ENCODE peak calls at places on chromosomes 4 and X, in six cellular contexts. I is tibial artery, V is testis, G is SJSA1, E is PC-9, P is hepatocyte. N is an unnamed sample. For H3K4me1 and H3K36me3, the result is how much of the 10 kb centered on the place peaks cover.

GRCh38 chr4:15004701-15005301 is 2.5 kb downstream of the CPEB2 start:
- DNase-seq in I (peak), P (peak), G (peak), V (peak), E (peak), N (peak)

GRCh38 chr4:19429684-19430083 is 822.0 kb upstream of the SLIT2 start:
- DNase-seq in I (no peak), V (no peak), G (no peak), E (no peak), P (no peak), N (no peak)

GRCh38 chr4:83731609-83732008 is 195.7 kb downstream of the GPAT3 start:
- DNase-seq in E (no peak), P (peak), G (no peak), V (no peak), I (no peak), N (no peak)

GRCh38 chr4:121462660-121463261 is 81.9 kb upstream of the QRFPR start:
- DNase-seq in E (peak), I (no peak), G (no peak), P (peak), V (peak), N (peak)

GRCh38 chr4:126106658-126107057 is 791.9 kb downstream of the FAT4 start:
- DNase-seq in V (no peak), I (no peak), E (no peak), P (no peak), G (no peak), N (no peak)

GRCh38 chr4:148054275-148054674 is 322.4 kb downstream of the ARHGAP10 start:
- DNase-seq in P (no peak), I (no peak), G (no peak), V (no peak), E (peak), N (no peak)

GRCh38 chrX:68669094-68669830 is 21.8 kb downstream of the STARD8 start:
- DNase-seq in E (no peak), G (no peak), I (no peak), V (no peak), P (no peak), N (no peak)

GRCh38 chr4:116374815-116375214 is 710.6 kb downstream of the TRAM1L1 start:
- DNase-seq in G (no peak), I (no peak), V (no peak), P (no peak), E (no peak), N (no peak)

GRCh38 chr4:129220254-129220653 is 124.3 kb downstream of the C4orf33 start:
- DNase-seq in I (no peak), E (no peak), P (no peak), V (no peak), G (no peak), N (no peak)

GRCh38 chrX:120452131-120452530 is 17.0 kb downstream of the LAMP2 start:
- DNase-seq in G (no peak), I (no peak), P (peak), V (no peak), E (no peak), N (no peak)

GRCh38 chrX:25072247-25072646 is 56.5 kb upstream of the ARX start:
- DNase-seq in I (no peak), P (no peak), V (no peak), G (no peak), E (no peak), N (no peak)

DNA sequence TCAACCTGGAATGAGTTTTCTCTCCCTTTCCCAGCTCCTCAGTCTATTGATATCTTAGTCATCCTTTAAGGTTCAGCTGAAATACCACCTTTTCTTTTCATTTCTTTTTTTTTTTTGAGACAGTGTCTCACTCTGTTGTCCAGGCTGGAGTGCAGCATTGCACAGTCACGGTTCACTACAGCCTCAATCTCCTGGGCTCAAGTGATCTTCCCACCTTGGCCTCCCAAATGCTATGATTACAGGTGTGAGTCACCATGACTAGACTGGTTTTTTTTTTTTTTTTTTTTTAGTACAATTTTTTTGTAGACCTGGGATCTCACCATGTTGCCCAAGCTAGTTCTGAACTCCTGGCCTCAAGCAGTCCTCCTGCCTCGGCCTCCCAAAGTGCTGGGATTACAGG is 28.9 kb downstream of the AFF1 start:
- DNase-seq in E (peak), P (no peak), G (no peak), V (no peak), I (no peak), N (no peak)
- H3K4me1 ChIP-seq in E (under half), P (under half), G (under half), V (under half), I (under half), N (under half)

GRCh38 chr4:165331823-165332222 is 4.4 kb downstream of the MSMO1 start:
- DNase-seq in V (no peak), P (no peak), E (no peak), G (no peak), I (no peak), N (no peak)

GRCh38 chr4:165336743-165337142 is 9.3 kb downstream of the MSMO1 start:
- DNase-seq in V (no peak), G (no peak), E (no peak), I (no peak), P (no peak), N (no peak)

GRCh38 chr4:165332502-165332901 is 5.0 kb downstream of the MSMO1 start:
- DNase-seq in E (no peak), I (no peak), G (no peak), V (no peak), P (no peak), N (no peak)

GRCh38 chr4:165331316-165331715 is 3.8 kb downstream of the MSMO1 start:
- DNase-seq in E (no peak), V (no peak), G (no peak), P (no peak), I (no peak), N (no peak)

GRCh38 chr4:165335163-165335703 is 7.8 kb downstream of the MSMO1 start:
- DNase-seq in P (no peak), I (no peak), E (no peak), G (no peak), V (no peak), N (no peak)
- H3K36me3 ChIP-seq in P (under half), I (under half), E (under half), G (under half), V (under half), N (under half)

DNA sequence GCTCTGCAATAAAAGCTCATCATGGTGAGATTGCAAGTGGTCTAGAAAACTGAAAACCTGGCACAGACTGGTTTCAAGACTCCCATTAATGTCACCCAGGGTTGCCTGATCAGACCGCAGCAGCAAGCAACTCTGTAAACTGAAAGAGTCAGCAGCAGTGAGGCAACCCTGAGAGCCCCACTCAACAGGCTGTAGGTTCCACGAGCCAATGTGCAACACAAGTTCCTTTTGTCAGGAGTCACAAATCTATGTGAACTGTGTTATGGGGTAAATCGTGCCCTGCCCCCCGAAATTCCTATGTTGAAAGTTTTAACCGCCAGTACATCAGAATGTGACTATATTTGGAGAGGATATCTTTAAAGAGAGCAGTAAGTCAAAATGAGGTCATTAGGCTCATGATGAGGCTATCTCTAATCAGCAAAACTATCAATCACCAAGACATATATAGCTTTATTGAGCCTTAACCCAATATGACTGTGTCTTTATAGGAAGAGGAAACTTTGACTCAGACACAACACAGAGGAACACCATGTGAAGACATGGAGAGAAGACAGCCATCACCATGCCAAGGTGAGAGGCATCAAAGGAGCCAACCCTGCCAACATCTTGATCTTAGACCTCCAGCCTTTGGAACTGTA is 94.0 kb downstream of the FBXO8 start:
- DNase-seq in P (peak), V (no peak), G (no peak), E (no peak), I (no peak), N (no peak)
- H3K4me1 ChIP-seq in P (under half), V (under half), G (under half), E (under half), I (under half), N (under half)

DNA sequence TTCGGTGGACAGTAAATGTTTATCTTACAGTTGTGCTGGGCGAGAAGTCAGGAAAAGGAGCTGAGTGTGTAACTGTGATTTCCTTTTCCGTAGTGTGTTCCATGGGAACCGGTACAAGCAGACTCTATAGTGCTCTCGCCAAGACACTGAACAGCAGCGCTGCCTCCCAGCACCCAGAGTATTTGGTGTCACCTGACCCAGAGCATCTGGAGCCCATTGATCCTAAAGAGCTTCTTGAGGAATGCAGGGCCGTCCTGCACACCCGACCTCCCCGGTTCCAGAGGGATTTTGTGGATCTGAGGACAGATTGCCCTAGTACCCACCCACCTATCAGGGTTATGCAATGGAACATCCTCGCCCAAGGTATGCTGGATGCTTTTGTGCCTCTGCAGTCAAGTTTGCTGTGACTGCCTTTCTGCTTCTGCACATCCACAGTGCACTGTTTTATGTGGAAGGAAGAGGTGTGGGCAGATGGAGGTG is 27.4 kb downstream of the NOCT start:
- DNase-seq in I (no peak), G (no peak), V (no peak), E (no peak), P (no peak), N (no peak)
- H3K36me3 ChIP-seq in I (under half), G (half or more), V (under half), E (under half), P (under half), N (under half)

GRCh38 chrX:103510031-103510430 is 9.3 kb downstream of the RAB40A start:
- DNase-seq in E (no peak), P (no peak), V (no peak), I (no peak), G (no peak), N (no peak)
- H3K4me1 ChIP-seq in E (under half), P (under half), V (under half), I (under half), G (under half), N (under half)

DNA sequence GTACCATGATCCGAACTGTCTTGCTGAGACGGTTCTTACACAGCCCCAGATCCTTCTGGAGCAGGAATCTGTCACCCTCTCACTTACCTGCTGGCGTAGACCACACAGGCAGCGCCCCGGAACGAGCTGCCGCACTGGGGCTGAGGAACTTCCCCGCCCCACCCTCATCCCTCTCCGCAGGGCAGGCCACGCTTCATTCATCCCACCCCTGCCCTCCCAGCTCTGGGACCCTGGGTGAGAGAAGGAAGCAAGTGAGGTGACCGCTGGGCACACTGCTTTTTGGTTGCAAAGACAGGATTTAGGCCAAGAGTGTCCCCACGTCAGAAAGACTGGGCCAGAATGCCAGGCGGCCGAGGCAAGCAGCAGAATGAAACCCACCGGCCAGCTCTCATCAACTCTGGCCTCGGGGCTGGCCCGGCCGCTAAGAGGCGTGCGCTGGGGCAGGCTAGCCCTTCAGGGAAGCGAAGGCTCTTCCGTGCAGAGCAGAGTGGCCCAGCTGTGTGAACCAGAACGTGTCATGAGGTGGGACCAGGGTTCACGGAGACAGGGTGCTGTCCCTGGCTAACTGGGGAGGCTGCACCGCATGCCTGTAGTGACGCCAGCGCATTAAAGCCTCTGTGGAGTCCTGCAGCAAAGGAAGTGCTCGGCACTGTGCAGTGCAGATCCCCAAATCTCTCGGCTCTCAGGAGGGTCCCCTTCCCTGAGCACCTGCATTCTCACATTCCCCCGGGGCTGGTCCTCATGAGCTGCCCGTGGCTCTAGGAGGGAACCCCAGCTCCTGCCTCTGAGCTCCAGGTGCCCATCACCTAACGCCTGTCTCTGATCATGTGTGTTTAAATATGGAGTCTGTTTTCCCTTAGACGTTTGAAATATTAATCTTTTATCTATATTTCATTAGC is 6.4 kb downstream of the LRPAP1 start:
- DNase-seq in I (no peak), V (no peak), G (no peak), P (no peak), E (no peak), N (no peak)
- H3K36me3 ChIP-seq in I (under half), V (under half), G (under half), P (under half), E (under half), N (under half)

GRCh38 chr4:54744487-54744886 is 86.7 kb downstream of the KIT start:
- DNase-seq in V (no peak), G (no peak), E (no peak), I (no peak), P (no peak), N (no peak)

GRCh38 chr4:54745031-54745770 is 87.4 kb downstream of the KIT start:
- DNase-seq in E (no peak), G (no peak), V (no peak), I (no peak), P (no peak), N (no peak)

GRCh38 chr4:54742636-54743399 is 85.1 kb downstream of the KIT start:
- DNase-seq in E (no peak), G (no peak), V (no peak), P (no peak), I (no peak), N (no peak)

GRCh38 chr4:54743562-54743961 is 85.8 kb downstream of the KIT start:
- DNase-seq in G (no peak), I (no peak), E (no peak), P (no peak), V (no peak), N (no peak)

DNA sequence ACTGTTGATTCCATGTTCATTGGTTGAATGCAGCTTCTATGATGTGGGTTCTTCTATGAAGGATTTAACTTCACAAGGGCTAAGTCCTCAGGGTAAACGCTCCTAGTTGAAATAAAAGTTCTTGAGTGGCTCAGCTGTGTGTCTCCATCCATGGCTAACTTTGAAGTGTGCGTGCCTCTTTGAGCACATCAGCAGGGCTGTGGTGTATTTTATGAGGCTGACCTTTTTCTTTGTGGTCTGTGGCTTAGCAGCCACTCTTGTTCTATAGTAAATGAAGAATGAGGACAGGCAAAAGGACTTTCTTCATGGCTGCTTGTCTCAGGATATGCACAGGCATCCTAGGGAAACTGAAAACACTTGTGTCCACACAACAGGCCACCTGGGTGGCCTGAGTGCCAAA is 88.5 kb downstream of the KIT start:
- DNase-seq in G (no peak), P (no peak), E (no peak), V (no peak), I (no peak), N (no peak)
- H3K4me1 ChIP-seq in G (under half), P (under half), E (under half), V (under half), I (under half), N (under half)

GRCh38 chr4:25358515-25359275 is 18.4 kb upstream of the ANAPC4 start:
- DNase-seq in P (peak), G (no peak), E (no peak), I (no peak), V (no peak), N (peak)
- H3K36me3 ChIP-seq in P (under half), G (under half), E (under half), I (under half), V (under half), N (under half)